ENCODE peak calls at places on chromosome 11, in ten cellular contexts. J is IMR-90, V is prostate gland, N is right lobe of liver, L is stomach, T is heart left ventricle, A is neural progenitor cell, W is fibroblast of lung, G is cardiac muscle cell, D is heart right ventricle. K is an unnamed sample. For H3K4me1, the result is how much of the 10 kb centered on the place peaks cover.

GRCh38 chr11:118572914-118573550 is 823 bp downstream of the ARCN1 start:
- DNase-seq in N (no peak), V (peak), A (peak), W (peak), J (peak), L (no peak), T (no peak), D (no peak), G (no peak), K (peak)

GRCh38 chr11:127126956-127127355 is 126.4 kb upstream of the KIRREL3 start:
- DNase-seq in D (no peak), W (no peak), T (no peak), J (no peak), L (no peak), N (no peak), A (peak), G (no peak), V (no peak), K (no peak)

GRCh38 chr11:130425156-130425555 is 3.3 kb downstream of the ADAMTS8 start:
- DNase-seq in G (no peak), V (no peak), D (no peak), A (no peak), N (no peak), T (no peak), J (no peak), L (no peak), W (no peak), K (no peak)

GRCh38 chr11:2779981-2780849 is 80.4 kb upstream of the KCNQ1OT1 start:
- DNase-seq in A (no peak), L (peak), G (no peak), V (peak), D (peak), J (no peak), N (peak), T (peak), W (peak), K (peak)

GRCh38 chr11:35654711-35655110 is 7.9 kb upstream of the TRIM44 start:
- DNase-seq in D (no peak), T (no peak), W (peak), J (no peak), A (peak), V (no peak), N (no peak), L (no peak), G (no peak), K (no peak)

GRCh38 chr11:105265859-105266258 is 126.3 kb upstream of the CARD18 start:
- DNase-seq in J (peak), T (no peak), N (no peak), L (no peak), W (peak), G (no peak), V (no peak), D (no peak), A (no peak), K (no peak)

GRCh38 chr11:69320326-69320725 is 26.4 kb downstream of the MYEOV start:
- DNase-seq in L (no peak), D (no peak), T (no peak), V (no peak), G (no peak), W (no peak), J (no peak), N (no peak), A (no peak), K (no peak)

GRCh38 chr11:88886796-88887195 is 179.0 kb downstream of the GRM5 start:
- DNase-seq in G (peak), A (peak), W (peak), L (no peak), D (no peak), J (peak), V (no peak), T (no peak), N (peak), K (no peak)

GRCh38 chr11:84853841-84854497 is 773.2 kb downstream of the DLG2 start:
- DNase-seq in J (no peak), V (no peak), T (no peak), L (no peak), D (no peak), A (peak), N (no peak), G (no peak), W (no peak), K (no peak)

GRCh38 chr11:125901872-125902271 is 1.1 kb downstream of the PUS3 start:
- DNase-seq in G (no peak), T (no peak), J (no peak), L (no peak), V (no peak), D (no peak), N (no peak), W (no peak), A (no peak), K (no peak)

GRCh38 chr11:1301220-1302000 is 8.0 kb downstream of the TOLLIP start:
- DNase-seq in V (no peak), G (no peak), J (no peak), N (peak), A (no peak), T (no peak), W (no peak), L (peak), D (no peak), K (no peak)

GRCh38 chr11:134276396-134277175 is 407 bp downstream of the GLB1L3 start:
- DNase-seq in A (peak), T (no peak), L (no peak), N (no peak), D (no peak), V (no peak), W (no peak), J (no peak), G (no peak), K (no peak)
- H3K4me3 ChIP-seq in A (peak), T (peak), L (peak), N (peak), D (peak), V (peak), W (no peak), J (no peak), G (peak), K (no peak)

GRCh38 chr11:65386307-65387081 is at the start of gene FRMD8:
- DNase-seq in G (peak), W (peak), J (peak), A (peak), V (peak), N (peak), T (peak), L (peak), D (peak), K (peak)

GRCh38 chr11:65390099-65390941 is 3.9 kb downstream of the FRMD8 start:
- DNase-seq in G (no peak), W (no peak), V (no peak), J (no peak), T (no peak), D (no peak), N (peak), A (peak), L (no peak), K (no peak)

GRCh38 chr11:65391007-65391406 is 4.6 kb downstream of the FRMD8 start:
- DNase-seq in G (no peak), L (no peak), N (peak), J (peak), D (peak), T (peak), V (no peak), W (peak), A (peak), K (no peak)

GRCh38 chr11:65389294-65389980 is 3.0 kb downstream of the FRMD8 start:
- DNase-seq in D (no peak), G (no peak), V (no peak), T (no peak), N (no peak), A (no peak), W (no peak), J (no peak), L (no peak), K (no peak)

DNA sequence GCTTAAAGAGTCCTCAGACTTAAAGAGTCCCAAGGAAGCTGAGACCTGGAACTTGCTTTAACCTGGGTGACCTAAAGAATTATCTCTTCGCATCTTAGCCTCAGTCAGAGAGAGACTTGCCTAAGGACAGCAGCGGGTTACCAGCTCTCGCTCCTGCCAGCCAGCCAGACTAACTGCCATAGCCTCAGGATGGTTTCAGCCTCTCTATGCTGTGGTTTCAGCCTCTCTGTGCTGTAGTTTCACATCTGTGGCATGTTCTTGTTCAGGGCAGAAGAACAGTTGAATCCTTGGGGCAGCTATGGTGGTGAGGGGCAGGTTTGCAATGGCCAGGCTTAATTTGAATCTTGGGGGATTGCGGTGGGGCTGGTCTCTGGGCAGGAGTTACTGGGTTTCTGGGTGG is 2.3 kb downstream of the FRMD8 start:
- DNase-seq in G (no peak), W (no peak), L (no peak), V (no peak), D (no peak), A (no peak), N (no peak), J (no peak), T (no peak), K (no peak)
- H3K4me1 ChIP-seq in G (under half), W (under half), L (half or more), V (under half), D (half or more), A (under half), N (under half), J (under half), T (half or more), K (under half)

GRCh38 chr11:59668188-59668949 is 468 bp downstream of the PATL1 start:
- DNase-seq in A (peak), L (peak), V (peak), G (peak), W (peak), J (peak), N (peak), D (peak), T (peak), K (peak)
- TF ChIP-seq CTCF in A (peak), L (no peak), V (peak), G (no peak), W (peak), J (no peak), N (peak), D (peak), T (no peak), K (no peak)

GRCh38 chr11:96105197-96105895 is 181.4 kb upstream of the MTMR2 start:
- DNase-seq in W (no peak), V (no peak), J (no peak), T (no peak), G (no peak), A (no peak), N (no peak), D (no peak), L (no peak), K (no peak)
- H3K4me3 ChIP-seq in W (no peak), V (no peak), J (no peak), T (no peak), G (no peak), A (no peak), N (no peak), D (no peak), L (no peak), K (no peak)

GRCh38 chr11:47257178-47257517 is 648 bp upstream of the NR1H3 start:
- DNase-seq in N (no peak), V (no peak), D (no peak), W (no peak), T (no peak), A (no peak), G (no peak), L (no peak), J (no peak), K (no peak)

GRCh38 chr11:47259178-47259977 is 1.6 kb downstream of the NR1H3 start:
- DNase-seq in V (peak), G (peak), N (no peak), L (peak), W (peak), A (peak), J (peak), T (no peak), D (no peak), K (peak)

GRCh38 chr11:47258317-47258902 is 614 bp downstream of the NR1H3 start:
- DNase-seq in L (no peak), D (no peak), G (no peak), N (no peak), T (no peak), W (no peak), J (no peak), A (no peak), V (no peak), K (peak)

GRCh38 chr11:47256374-47256773 is 1.4 kb upstream of the NR1H3 start:
- DNase-seq in N (no peak), D (no peak), T (no peak), V (no peak), W (no peak), J (no peak), A (no peak), L (no peak), G (no peak), K (no peak)

GRCh38 chr11:47257518-47258316 is at the start of gene NR1H3:
- DNase-seq in L (peak), D (peak), V (peak), A (peak), W (peak), G (peak), J (peak), T (peak), N (peak), K (peak)
- H3K4me1 ChIP-seq in L (half or more), D (half or more), V (under half), A (under half), W (under half), G (under half), J (under half), T (half or more), N (under half), K (under half)

K was measured in mucosa of descending colon.